ENCODE peak calls at places on chromosomes 13 and 19, in five cellular contexts. J is HCT116, P is GM12878, C is GM23338, D is HepG2. I is an unnamed sample. For H3K4me1, the result is how much of the 10 kb centered on the place peaks cover.

GRCh38 chr13:95607363-95607762 is 37.1 kb downstream of the DZIP1 start:
- DNase-seq in D (no peak), P (no peak), J (no peak), C (no peak), I (peak)

GRCh38 chr13:44726214-44726613 is 150.1 kb upstream of the TSC22D1 start:
- DNase-seq in D (no peak), P (no peak), J (no peak), C (no peak), I (no peak)

GRCh38 chr19:7636691-7637373 is at the start of gene STXBP2:
- DNase-seq in D (peak), J (peak), C (peak), P (peak), I (peak)

GRCh38 chr19:41405776-41406175 is 8.2 kb downstream of the BCKDHA start:
- DNase-seq in P (no peak), D (no peak), C (no peak), J (no peak), I (no peak)

GRCh38 chr13:66673401-66673800 is 556.7 kb downstream of the PCDH9 start:
- DNase-seq in J (no peak), D (peak), P (no peak), C (no peak), I (no peak)

GRCh38 chr19:4597278-4597974 is 37.9 kb upstream of the SEMA6B start:
- DNase-seq in C (no peak), D (no peak), P (no peak), J (no peak), I (peak)

GRCh38 chr13:23504188-23504587 is 66.0 kb upstream of the TNFRSF19 start:
- DNase-seq in J (no peak), D (no peak), C (no peak), P (no peak), I (no peak)

GRCh38 chr19:15934332-15935078 is at the start of gene CYP4F11:
- DNase-seq in P (no peak), D (peak), J (peak), C (no peak), I (no peak)

GRCh38 chr19:10086904-10087256 is 763 bp downstream of the SHFL start:
- DNase-seq in D (no peak), J (no peak), P (no peak), C (no peak), I (no peak)

GRCh38 chr13:42991892-42992584 is at the start of gene EPSTI1:
- DNase-seq in D (no peak), J (no peak), P (no peak), C (peak), I (peak)

GRCh38 chr19:49133621-49134454 is 14.5 kb downstream of the PPFIA3 start:
- DNase-seq in D (no peak), C (peak), P (no peak), J (no peak), I (peak)

GRCh38 chr13:90902255-90902654 is 445.2 kb upstream of the MIR17HG start:
- DNase-seq in D (no peak), C (no peak), P (no peak), J (no peak), I (no peak)

GRCh38 chr13:34207334-34207733 is 389.4 kb downstream of the RFC3 start:
- DNase-seq in D (no peak), C (no peak), J (no peak), P (no peak), I (peak)

GRCh38 chr19:29302002-29302928 is 89.3 kb upstream of the UQCRFS1 start:
- DNase-seq in P (no peak), J (no peak), C (no peak), D (no peak), I (no peak)

GRCh38 chr13:77207943-77208342 is 119.0 kb downstream of the MYCBP2 start:
- DNase-seq in D (no peak), P (no peak), C (peak), J (no peak), I (peak)

GRCh38 chr19:1249298-1249989 is 1.1 kb downstream of the MIDN start:
- DNase-seq in D (peak), C (peak), P (no peak), J (peak), I (peak)

GRCh38 chr19:16698914-16699313 is 20.7 kb upstream of the NWD1 start:
- DNase-seq in P (no peak), J (no peak), C (no peak), D (no peak), I (no peak)

GRCh38 chr19:5593245-5593962 is 25.7 kb upstream of the TINCR start:
- DNase-seq in D (no peak), C (no peak), P (no peak), J (no peak), I (no peak)

GRCh38 chr13:20188649-20189553 is 3.8 kb downstream of the GJB2 start:
- DNase-seq in J (no peak), C (peak), D (no peak), P (no peak), I (no peak)

GRCh38 chr13:109510036-109510435 is 276.3 kb downstream of the IRS2 start:
- DNase-seq in C (no peak), P (no peak), J (no peak), D (no peak), I (no peak)

GRCh38 chr19:41705393-41706174 is 2.8 kb upstream of the CEACAM5 start:
- DNase-seq in C (peak), D (no peak), P (no peak), J (no peak), I (peak)

GRCh38 chr19:51904331-51905165 is at the start of gene ZNF649:
- DNase-seq in C (peak), D (peak), J (peak), P (peak), I (peak)

GRCh38 chr19:18915639-18916038 is 3.5 kb downstream of the COPE start:
- DNase-seq in P (no peak), J (peak), D (peak), C (peak), I (peak)

GRCh38 chr19:14410054-14410774 is 8.9 kb downstream of the DDX39A start:
- DNase-seq in J (no peak), D (no peak), P (no peak), C (no peak), I (no peak)

GRCh38 chr19:55258476-55258827 is 365 bp downstream of the PPP6R1 start:
- DNase-seq in C (no peak), P (no peak), D (no peak), J (no peak), I (no peak)

GRCh38 chr13:96982672-96983071 is 11.6 kb downstream of the OXGR1 start:
- DNase-seq in D (no peak), C (no peak), J (no peak), P (no peak), I (peak)

GRCh38 chr13:66341038-66341437 is 889.1 kb downstream of the PCDH9 start:
- DNase-seq in C (peak), D (no peak), P (no peak), J (no peak), I (no peak)

GRCh38 chr13:32587014-32587773 is 942 bp downstream of the PDS5B start:
- DNase-seq in D (peak), C (peak), P (no peak), J (peak), I (peak)

GRCh38 chr13:50990540-50991506 is 81.2 kb downstream of the RNASEH2B start:
- DNase-seq in P (no peak), C (peak), D (no peak), J (no peak), I (peak)
- H3K4me1 ChIP-seq in P (under half), C (under half), D (under half), J (under half), I (under half)

DNA sequence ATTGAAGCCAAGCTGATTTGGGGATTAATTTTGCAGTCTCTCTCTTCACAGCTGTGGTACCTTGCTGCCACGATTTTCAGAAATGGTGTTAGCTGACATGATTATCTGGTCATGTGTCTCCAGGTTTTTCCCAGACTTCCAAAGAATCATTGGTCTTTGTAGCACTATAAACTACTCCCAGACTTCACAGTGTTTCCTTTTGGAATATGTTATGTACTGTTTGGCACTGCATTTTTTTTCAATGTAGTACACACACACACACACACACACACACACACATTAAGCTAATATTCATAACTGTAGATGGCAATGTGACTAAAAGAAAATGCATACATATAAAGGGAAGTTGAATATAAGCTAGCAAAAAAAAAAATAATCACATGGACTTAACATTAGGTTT is 856.6 kb upstream of the SPRY2 start:
- DNase-seq in D (no peak), J (no peak), P (no peak), C (no peak), I (no peak)
- H2AFZ ChIP-seq in D (no peak), J (no peak), P (no peak), C (no peak), I (no peak)

DNA sequence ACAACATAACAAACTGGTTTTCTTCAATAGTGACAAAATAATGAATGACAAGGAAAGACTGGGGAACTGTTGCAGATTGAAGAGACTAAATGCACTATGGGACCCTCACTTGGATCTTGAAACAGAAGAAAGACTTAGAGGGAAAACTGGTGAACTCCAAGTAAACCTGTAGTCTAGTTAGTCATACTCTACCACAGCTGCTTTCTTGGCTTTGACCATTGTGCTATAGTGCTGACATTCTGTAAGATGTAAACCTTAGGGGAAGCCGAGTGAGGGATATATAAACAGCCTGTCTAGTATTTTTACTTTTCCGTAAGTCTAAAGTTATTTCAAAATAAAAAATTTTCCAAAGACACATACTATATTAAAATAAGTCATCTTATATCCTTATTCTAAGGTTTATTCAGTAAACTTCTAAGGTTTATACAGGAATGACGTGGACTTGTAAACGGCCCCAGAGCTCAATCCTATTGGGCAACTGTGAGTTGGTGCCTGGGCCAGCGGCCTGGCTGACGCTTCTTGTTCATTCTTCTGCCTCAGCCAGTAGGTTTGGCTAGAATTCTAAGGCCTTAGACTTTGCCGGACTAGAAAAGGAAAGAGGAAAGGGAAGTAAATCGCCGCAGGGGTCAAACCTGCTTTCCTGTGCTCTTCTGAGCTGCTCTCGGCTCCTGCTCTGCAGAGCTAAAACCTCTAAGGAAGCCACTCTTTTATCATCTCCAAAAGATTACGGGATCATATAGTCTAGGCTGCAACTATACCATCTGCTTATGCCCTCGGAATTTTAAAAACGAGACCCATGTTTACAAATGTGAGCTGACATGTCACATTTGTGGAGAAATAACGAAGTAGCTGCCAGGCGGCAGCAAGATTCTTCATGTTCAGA is 33.7 kb upstream of the UBE2L5 start:
- DNase-seq in P (no peak), J (no peak), C (peak), D (no peak), I (peak)
- TF ChIP-seq POLR2AphosphoS5 in P (no peak), J (no peak), C (no peak), D (no peak), I (no peak)

DNA sequence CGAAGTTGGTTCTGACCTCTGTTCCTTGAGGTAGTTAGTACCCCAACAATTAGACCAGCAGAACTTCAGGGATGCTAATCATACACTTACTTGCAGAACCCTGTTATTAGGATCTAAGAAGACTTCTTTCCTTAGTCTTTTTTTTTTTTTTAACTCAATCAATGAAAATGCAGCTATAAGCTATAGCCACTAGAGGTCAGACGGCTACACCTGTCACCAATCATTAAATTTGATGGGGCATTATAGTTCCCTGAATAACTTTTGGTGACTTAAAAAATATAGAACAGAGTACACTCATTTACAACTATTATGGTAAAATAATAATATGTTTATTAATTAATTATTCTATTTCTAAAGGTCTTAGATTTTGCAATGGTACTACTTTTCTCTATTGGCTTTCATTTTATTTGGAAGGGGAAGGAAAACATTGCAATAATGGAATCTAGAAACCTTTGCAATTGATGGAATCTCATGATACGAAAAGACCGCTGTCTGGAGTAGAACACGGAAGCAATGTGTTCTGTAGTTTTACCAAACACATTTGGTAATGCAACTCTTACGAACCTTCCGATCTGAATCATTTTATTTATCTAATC is 483.2 kb downstream of the DIAPH3 start:
- DNase-seq in D (no peak), P (no peak), C (peak), J (peak), I (peak)
- H3K4me1 ChIP-seq in D (under half), P (under half), C (under half), J (under half), I (under half)

GRCh38 chr13:108215428-108215827 is at the start of gene LIG4:
- DNase-seq in J (peak), P (peak), D (peak), C (peak), I (peak)

GRCh38 chr13:108212901-108213300 is 2.4 kb downstream of the LIG4 start:
- DNase-seq in P (no peak), C (no peak), J (no peak), D (no peak), I (no peak)

GRCh38 chr13:108218044-108218974 is at the start of gene ABHD13:
- DNase-seq in P (peak), J (peak), D (peak), C (peak), I (peak)

GRCh38 chr13:108213946-108214345 is 1.4 kb downstream of the LIG4 start:
- DNase-seq in D (no peak), C (no peak), P (no peak), J (no peak), I (no peak)

DNA sequence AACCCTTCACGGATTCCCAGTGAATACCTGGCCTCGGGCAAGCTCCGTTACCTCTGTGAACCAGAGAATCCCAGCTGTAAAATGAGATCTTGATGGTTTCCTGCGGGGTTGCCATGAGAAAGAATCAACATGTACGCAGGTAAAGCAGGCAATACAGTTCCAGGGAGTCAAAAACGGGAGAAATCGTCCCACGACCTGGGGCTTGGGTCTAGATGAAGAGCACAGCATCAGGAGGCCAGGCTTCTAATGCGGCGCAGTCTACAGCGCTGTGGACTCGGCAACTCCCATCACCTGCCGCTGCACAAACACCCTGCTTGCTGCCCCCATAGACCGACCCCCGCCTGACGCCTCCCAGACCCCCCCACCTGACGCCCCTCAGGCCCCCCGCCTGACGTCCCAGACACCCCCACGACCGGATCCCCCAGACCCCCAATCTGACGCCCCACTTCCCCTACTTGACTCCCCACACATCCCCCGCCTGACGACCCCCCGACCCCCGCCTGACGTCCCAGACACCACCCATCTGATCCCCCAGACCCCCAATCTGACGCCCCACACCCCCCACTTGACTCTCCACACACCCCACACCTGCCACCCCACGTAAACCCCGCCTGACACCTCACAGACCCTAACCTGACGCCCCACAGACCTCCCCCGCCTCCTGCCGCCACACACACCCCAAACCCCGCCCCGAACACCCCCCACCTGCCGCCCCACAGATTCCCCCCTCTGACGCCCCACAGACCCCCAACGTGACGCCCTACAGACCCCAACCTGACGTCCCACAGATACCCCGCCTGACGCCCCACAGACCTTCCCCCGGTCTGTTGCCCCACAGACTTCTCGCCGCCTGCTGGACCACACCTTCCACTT is 589 bp downstream of the LIG4 start:
- DNase-seq in D (no peak), P (no peak), C (peak), J (no peak), I (no peak)
- H2AFZ ChIP-seq in D (no peak), P (peak), C (peak), J (no peak), I (peak)

GRCh38 chr13:26021516-26021915 is 30.3 kb downstream of the SHISA2 start:
- DNase-seq in C (no peak), P (no peak), J (no peak), D (no peak), I (no peak)
- TF ChIP-seq POLR2AphosphoS5 in C (no peak), P (no peak), J (no peak), D (no peak), I (no peak)